ENCODE peak calls at places on chromosome 12, in four cellular contexts. O is breast epithelium, F is heart left ventricle, Q is Peyer's patch. I is an unnamed sample.

GRCh38 chr12:2129076-2129475 is 76.3 kb downstream of the CACNA1C start:
- DNase-seq in O (no peak), Q (no peak), F (no peak), I (no peak)

GRCh38 chr12:31578632-31579031 is 12.3 kb downstream of the DENND5B start:
- DNase-seq in Q (no peak), O (no peak), F (no peak), I (no peak)

GRCh38 chr12:105272152-105272551 is 36.2 kb upstream of the APPL2 start:
- DNase-seq in Q (no peak), O (no peak), F (no peak), I (no peak)

GRCh38 chr12:29073631-29074239 is 75.3 kb upstream of the FAR2 start:
- DNase-seq in F (no peak), Q (no peak), O (no peak), I (no peak)

GRCh38 chr12:26102954-26103353 is 21.9 kb downstream of the BHLHE41 start:
- DNase-seq in O (no peak), Q (no peak), F (no peak), I (no peak)

GRCh38 chr12:9940370-9940769 is 8.2 kb upstream of the CLEC2A start:
- DNase-seq in Q (no peak), O (no peak), F (no peak), I (no peak)

GRCh38 chr12:130826151-130826801 is 12.8 kb downstream of the STX2 start:
- DNase-seq in Q (peak), F (no peak), O (no peak), I (peak)

GRCh38 chr12:66584673-66585072 is 94.2 kb downstream of the GRIP1 start:
- DNase-seq in Q (no peak), O (no peak), F (no peak), I (no peak)

GRCh38 chr12:13022737-13023370 is 21.3 kb upstream of the FAM234B start:
- DNase-seq in Q (no peak), O (no peak), F (no peak), I (no peak)

GRCh38 chr12:117968826-117969659 is at the start of gene KSR2:
- DNase-seq in Q (peak), F (no peak), O (peak), I (peak)

GRCh38 chr12:123160801-123161487 is 10.1 kb upstream of the PITPNM2 start:
- DNase-seq in Q (no peak), O (no peak), F (no peak), I (no peak)

GRCh38 chr12:112575559-112576067 is 156.9 kb downstream of the PTPN11 start:
- DNase-seq in O (no peak), Q (no peak), F (no peak), I (no peak)

GRCh38 chr12:120620624-120621023 is 19.8 kb upstream of the CABP1 start:
- DNase-seq in Q (peak), F (no peak), O (no peak), I (no peak)

GRCh38 chr12:106255952-106256351 is 8.1 kb upstream of the CKAP4 start:
- DNase-seq in Q (no peak), F (no peak), O (no peak), I (no peak)

GRCh38 chr12:42332301-42332894 is 6.4 kb downstream of the PPHLN1 start:
- DNase-seq in Q (no peak), F (no peak), O (no peak), I (no peak)

GRCh38 chr12:81077329-81077685 is 572 bp upstream of the ACSS3 start:
- DNase-seq in O (no peak), Q (no peak), F (peak), I (peak)

GRCh38 chr12:122847516-122847836 is 12.2 kb downstream of the HIP1R start:
- DNase-seq in O (no peak), Q (no peak), F (no peak), I (peak)

GRCh38 chr12:93741741-93742085 is 64.5 kb downstream of the CRADD start:
- DNase-seq in F (no peak), Q (no peak), O (no peak), I (no peak)

GRCh38 chr12:8466171-8466692 is 10.5 kb downstream of the CLEC6A start:
- DNase-seq in O (no peak), Q (no peak), F (no peak), I (no peak)

GRCh38 chr12:109827566-109828550 is 5.3 kb downstream of the TRPV4 start:
- DNase-seq in Q (peak), O (no peak), F (peak), I (no peak)

GRCh38 chr12:26831959-26832816 is 806 bp downstream of the ITPR2 start:
- DNase-seq in F (peak), O (peak), Q (peak), I (peak)

GRCh38 chr12:93348568-93349435 is 28.9 kb upstream of the NUDT4 start:
- DNase-seq in F (peak), Q (no peak), O (no peak), I (no peak)

GRCh38 chr12:124233846-124234620 is 60.9 kb upstream of the RFLNA start:
- DNase-seq in F (no peak), O (no peak), Q (no peak), I (no peak)

GRCh38 chr12:19739195-19739776 is 300.0 kb downstream of the AEBP2 start:
- DNase-seq in F (peak), Q (peak), O (no peak), I (no peak)

GRCh38 chr12:63940295-63940997 is 95.9 kb downstream of the SRGAP1 start:
- DNase-seq in O (no peak), F (peak), Q (no peak), I (no peak)

GRCh38 chr12:47082963-47083621 is 3.3 kb upstream of the AMIGO2 start:
- DNase-seq in O (no peak), Q (no peak), F (no peak), I (peak)

GRCh38 chr12:54650409-54650808 is 2.2 kb upstream of the DCD start:
- DNase-seq in O (no peak), Q (no peak), F (no peak), I (no peak)

GRCh38 chr12:15701212-15701611 is 88.0 kb downstream of the EPS8 start:
- DNase-seq in O (no peak), Q (no peak), F (no peak), I (no peak)

GRCh38 chr12:76714415-76714814 is 49.5 kb upstream of the ZDHHC17 start:
- DNase-seq in O (no peak), F (no peak), Q (no peak), I (no peak)

GRCh38 chr12:76719642-76720041 is 44.3 kb upstream of the ZDHHC17 start:
- DNase-seq in F (no peak), O (no peak), Q (no peak), I (no peak)

GRCh38 chr12:76714861-76715260 is 49.1 kb upstream of the ZDHHC17 start:
- DNase-seq in F (no peak), O (no peak), Q (no peak), I (no peak)

GRCh38 chr12:76719171-76719631 is 44.7 kb upstream of the ZDHHC17 start:
- DNase-seq in F (no peak), O (no peak), Q (no peak), I (no peak)

GRCh38 chr12:76720068-76720467 is 43.8 kb upstream of the ZDHHC17 start:
- DNase-seq in F (no peak), Q (no peak), O (no peak), I (no peak)
- TF ChIP-seq POLR2A in F (no peak), Q (no peak), O (no peak), I (no peak)

GRCh38 chr12:110936367-110937103 is 16.2 kb upstream of the MYL2 start:
- DNase-seq in Q (no peak), F (no peak), O (no peak), I (no peak)
- H3K27ac ChIP-seq in Q (no peak), F (peak), O (no peak), I (no peak)

DNA sequence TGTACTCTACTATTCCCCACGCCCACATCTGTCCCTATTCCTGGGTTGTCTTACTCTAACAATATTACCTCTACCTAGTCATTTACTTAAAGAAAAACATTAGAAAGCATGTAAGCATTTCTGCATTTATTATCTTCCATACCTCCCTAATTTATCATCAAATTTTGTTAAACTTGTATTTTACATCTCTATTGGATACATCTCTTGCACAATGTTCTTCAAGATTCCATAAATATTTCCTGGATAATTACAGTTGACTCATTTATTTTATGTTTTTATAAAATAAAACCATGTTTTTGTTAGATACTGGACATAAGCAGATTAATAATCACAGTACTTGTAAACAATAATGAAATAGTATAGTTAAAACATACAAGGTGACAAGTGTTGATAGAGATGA is 209.0 kb downstream of the TMTC3 start:
- DNase-seq in F (no peak), O (no peak), Q (no peak), I (no peak)
- TF ChIP-seq POLR2A in F (no peak), O (no peak), Q (no peak), I (no peak)

GRCh38 chr12:57852195-57852594 is 5.7 kb upstream of the CTDSP2 start:
- DNase-seq in Q (no peak), F (peak), O (no peak), I (no peak)
- H3K27ac ChIP-seq in Q (peak), F (peak), O (peak), I (peak)

DNA sequence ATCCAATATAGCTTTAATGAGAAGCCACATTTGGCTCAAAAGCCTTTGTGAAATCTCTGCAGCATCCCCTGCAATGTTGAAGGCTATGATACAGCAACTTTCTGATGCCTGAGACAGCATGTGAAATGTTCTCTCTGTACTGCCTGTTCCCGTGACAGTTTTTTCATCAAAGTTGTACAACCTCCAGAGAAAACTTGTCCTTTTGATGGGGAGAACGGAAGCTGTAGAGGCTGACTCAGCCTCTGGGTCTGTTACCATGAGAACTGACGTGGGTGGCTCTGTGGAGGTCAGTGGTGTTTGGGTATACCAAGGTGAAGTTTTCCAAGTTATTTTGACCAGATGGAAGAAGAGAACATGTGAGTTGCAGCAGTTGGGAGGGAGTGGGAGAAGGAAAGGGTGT is 17.0 kb downstream of the SLC4A8 start:
- DNase-seq in F (no peak), Q (no peak), O (no peak), I (no peak)
- TF ChIP-seq POLR2A in F (no peak), Q (no peak), O (no peak), I (no peak)

GRCh38 chr12:52439420-52439819 is 5.2 kb upstream of the KRT75 start:
- DNase-seq in F (no peak), Q (no peak), O (no peak), I (no peak)

GRCh38 chr12:52440821-52441319 is 6.7 kb upstream of the KRT75 start:
- DNase-seq in O (peak), F (no peak), Q (no peak), I (no peak)

GRCh38 chr12:52441320-52441911 is 7.2 kb upstream of the KRT75 start:
- DNase-seq in F (no peak), Q (no peak), O (peak), I (no peak)

GRCh38 chr12:52438305-52439301 is 4.4 kb upstream of the KRT75 start:
- DNase-seq in O (no peak), Q (no peak), F (no peak), I (no peak)

GRCh38 chr12:52439845-52440244 is 5.7 kb upstream of the KRT75 start:
- DNase-seq in Q (no peak), O (no peak), F (no peak), I (no peak)
- H3K27ac ChIP-seq in Q (no peak), O (peak), F (no peak), I (no peak)

DNA sequence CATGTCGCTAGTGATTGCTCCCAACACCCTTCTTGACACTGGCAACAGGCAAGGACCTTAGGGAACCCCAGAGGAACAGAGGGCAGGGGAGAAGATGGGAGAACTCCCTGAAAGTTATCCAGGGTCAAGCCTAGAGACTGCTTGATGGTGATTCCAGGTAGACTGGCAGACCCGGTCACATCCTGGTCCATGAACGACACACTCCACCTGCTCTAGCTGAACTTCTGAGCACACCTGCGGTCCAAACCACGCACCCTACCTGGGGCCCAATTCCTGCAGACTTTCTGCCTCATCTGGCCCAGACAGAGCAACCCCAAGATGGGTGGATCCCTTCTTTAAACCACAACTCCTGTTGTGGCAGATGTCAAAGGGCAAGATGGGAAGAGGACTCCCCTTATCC is 34.2 kb downstream of the NCKAP5L start:
- DNase-seq in F (no peak), O (no peak), Q (no peak), I (no peak)
- TF ChIP-seq POLR2A in F (no peak), O (no peak), Q (no peak), I (no peak)

GRCh38 chr12:5248230-5248629 is 183.7 kb upstream of the NTF3 start:
- DNase-seq in O (no peak), Q (no peak), F (no peak), I (no peak)

GRCh38 chr12:5244513-5244972 is 187.4 kb upstream of the NTF3 start:
- DNase-seq in F (no peak), O (no peak), Q (peak), I (no peak)

GRCh38 chr12:5247144-5247543 is 184.8 kb upstream of the NTF3 start:
- DNase-seq in O (no peak), Q (no peak), F (no peak), I (no peak)

GRCh38 chr12:5243014-5243413 is 188.9 kb upstream of the NTF3 start:
- DNase-seq in Q (no peak), O (no peak), F (no peak), I (no peak)

DNA sequence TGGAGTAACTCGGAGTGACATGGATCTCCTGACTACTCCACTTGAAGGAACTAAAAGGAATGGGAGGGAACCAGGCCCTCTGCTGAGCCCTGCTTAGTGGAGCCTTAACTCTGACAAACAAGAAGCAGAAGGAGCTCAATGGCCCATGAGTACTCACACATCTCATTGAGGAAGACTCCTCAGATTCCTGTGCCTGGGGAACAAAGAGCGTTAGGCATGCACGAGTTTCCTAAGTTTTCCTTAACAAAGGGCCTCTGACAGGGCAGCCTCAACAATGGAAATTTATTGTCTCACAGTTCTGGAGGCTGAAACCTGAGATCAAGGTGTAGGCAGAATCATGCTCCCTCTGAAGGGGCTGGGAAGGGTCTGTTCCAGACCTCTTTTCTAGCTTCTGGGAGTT is 185.7 kb upstream of the NTF3 start:
- DNase-seq in F (no peak), O (no peak), Q (no peak), I (no peak)
- H3K27ac ChIP-seq in F (no peak), O (no peak), Q (no peak), I (no peak)

DNA sequence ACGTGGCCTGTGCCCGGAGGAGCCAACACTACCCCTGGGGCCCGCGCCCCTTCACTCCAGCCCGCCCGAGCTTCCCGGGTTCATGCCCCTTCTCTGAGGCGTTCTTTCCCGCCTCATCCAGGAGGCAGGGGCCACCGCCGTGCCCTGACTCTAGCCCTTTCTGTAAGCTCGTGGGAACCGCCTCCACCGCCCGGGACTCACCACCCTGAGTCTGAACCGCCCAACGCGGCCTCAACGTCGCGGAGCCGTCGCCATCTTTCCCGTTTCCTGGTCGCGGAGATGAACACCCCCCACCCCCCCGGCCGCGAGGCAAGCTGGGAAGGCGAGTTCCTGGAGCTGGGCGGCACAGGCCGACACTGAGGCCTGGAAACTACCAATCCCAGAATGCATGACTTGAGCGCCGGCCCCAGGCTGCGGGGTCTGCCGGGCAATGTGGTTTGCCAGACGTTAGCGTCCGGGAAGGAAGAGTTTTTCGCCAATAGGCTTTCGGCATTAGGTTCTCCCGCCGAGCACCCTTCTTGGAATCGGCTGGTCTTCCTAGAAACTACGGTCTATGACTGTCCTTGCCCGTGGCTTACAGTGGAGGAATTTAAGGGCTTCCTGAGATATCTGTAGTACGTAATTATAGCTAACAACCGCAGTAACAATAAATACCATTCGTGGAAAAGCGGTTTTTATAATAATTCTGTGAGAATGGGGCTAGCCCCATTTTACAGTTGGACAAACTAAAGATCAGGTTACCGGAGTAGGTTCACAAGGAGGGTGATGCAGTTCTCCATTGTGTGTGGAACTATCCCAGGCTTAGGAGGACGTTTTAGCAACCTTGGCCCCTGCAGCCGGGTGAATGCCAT is at the start of gene DDX23:
- DNase-seq in Q (peak), F (peak), O (peak), I (peak)
- TF ChIP-seq POLR2A in Q (peak), F (no peak), O (peak), I (peak)